ENCODE peak calls at places on chromosomes 2 and 18, in eight cellular contexts. J is esophagus squamous epithelium; R is Peyer's patch; F is CD4-positive, alpha-beta memory T cell; G is HCT116; O is transverse colon; N is H9; Y is H1. E is an unnamed sample.

GRCh38 chr2:8737571-8738175 is 55.8 kb downstream of the ID2 start:
- DNase-seq in J (no peak), R (no peak), F (no peak), G (no peak), O (no peak), N (no peak), Y (no peak), E (no peak)

GRCh38 chr2:113053666-113054435 is 1.2 kb upstream of the IL36B start:
- DNase-seq in J (no peak), R (no peak), F (no peak), G (no peak), O (no peak), N (no peak), Y (no peak), E (peak; percentile 42)

GRCh38 chr2:154013514-154013913 is 141.8 kb downstream of the GALNT13 start:
- DNase-seq in J (no peak), R (no peak), F (no peak), G (no peak), O (no peak), N (no peak), Y (no peak), E (no peak)

GRCh38 chr18:73646772-73647171 is 500.9 kb downstream of the FBXO15 start:
- DNase-seq in J (no peak), R (no peak), F (no peak), G (no peak), O (no peak), N (no peak), Y (no peak), E (no peak)

GRCh38 chr2:210198326-210198725 is 26.9 kb downstream of the ACADL start:
- DNase-seq in J (no peak), R (no peak), F (no peak), G (no peak), O (no peak), N (no peak), Y (no peak), E (no peak)

GRCh38 chr2:120133572-120134244 is 89.5 kb downstream of the TMEM185B start:
- DNase-seq in J (no peak), R (no peak), F (no peak), G (no peak), O (no peak), N (no peak), Y (no peak), E (no peak)

GRCh38 chr2:43199492-43200481 is 26.6 kb downstream of the ZFP36L2 start:
- DNase-seq in J (no peak), R (no peak), F (no peak), G (no peak), O (peak; percentile 25), N (peak; percentile 51), Y (no peak), E (no peak)

GRCh38 chr2:234649951-234650350 is 153.1 kb upstream of the ARL4C start:
- DNase-seq in J (no peak), R (no peak), F (no peak), G (no peak), O (no peak), N (no peak), Y (no peak), E (no peak)

GRCh38 chr2:86785456-86785855 is 5.3 kb downstream of the CD8A start:
- DNase-seq in J (no peak), R (no peak), F (no peak), G (no peak), O (no peak), N (no peak), Y (no peak), E (no peak)

GRCh38 chr2:133194068-133194655 is 374.1 kb downstream of the NCKAP5 start:
- DNase-seq in J (no peak), R (no peak), F (no peak), G (no peak), O (no peak), N (no peak), Y (no peak), E (no peak)

GRCh38 chr2:30204281-30204680 is 27.1 kb upstream of the LBH start:
- DNase-seq in J (no peak), R (no peak), F (no peak), G (no peak), O (no peak), N (no peak), Y (no peak), E (no peak)

GRCh38 chr2:241553512-241553830 is 5.1 kb upstream of the BOK start:
- DNase-seq in J (no peak), R (no peak), F (no peak), G (no peak), O (no peak), N (no peak), Y (no peak), E (no peak)

GRCh38 chr2:188610827-188611226 is 319.2 kb downstream of the GULP1 start:
- DNase-seq in J (no peak), R (no peak), F (no peak), G (no peak), O (no peak), N (no peak), Y (no peak), E (no peak)

GRCh38 chr2:238853724-238854123 is 5.8 kb downstream of the TWIST2 start:
- DNase-seq in J (no peak), R (no peak), F (no peak), G (no peak), O (no peak), N (no peak), Y (no peak), E (peak; percentile 86)
- H3K27me3 ChIP-seq in J (no peaks in the 10 kb centered on the region), R (no peaks in the 10 kb centered on the region), F (peaks cover 4% of the 10 kb centered on the region), G (peaks cover 6% of the 10 kb centered on the region), O (peaks cover 40% of the 10 kb centered on the region), N (peaks cover 18% of the 10 kb centered on the region), Y (peaks cover 18% of the 10 kb centered on the region), E (no peaks in the 10 kb centered on the region)

GRCh38 chr2:197804049-197804757 is at the start of gene PLCL1:
- DNase-seq in J (peak; percentile 41), R (peak; percentile 84), F (peak; percentile 91), G (peak; percentile 68), O (peak; percentile 90), N (peak; percentile 94), Y (peak; percentile 92), E (peak; percentile 97)
- H3K27me3 ChIP-seq in J (no peaks in the 10 kb centered on the region), R (no peaks in the 10 kb centered on the region), F (no peaks in the 10 kb centered on the region), G (peaks cover 34% of the 10 kb centered on the region), O (peaks cover 30% of the 10 kb centered on the region), N (peaks cover 9% of the 10 kb centered on the region), Y (peaks cover 16% of the 10 kb centered on the region), E (no peaks in the 10 kb centered on the region)

DNA sequence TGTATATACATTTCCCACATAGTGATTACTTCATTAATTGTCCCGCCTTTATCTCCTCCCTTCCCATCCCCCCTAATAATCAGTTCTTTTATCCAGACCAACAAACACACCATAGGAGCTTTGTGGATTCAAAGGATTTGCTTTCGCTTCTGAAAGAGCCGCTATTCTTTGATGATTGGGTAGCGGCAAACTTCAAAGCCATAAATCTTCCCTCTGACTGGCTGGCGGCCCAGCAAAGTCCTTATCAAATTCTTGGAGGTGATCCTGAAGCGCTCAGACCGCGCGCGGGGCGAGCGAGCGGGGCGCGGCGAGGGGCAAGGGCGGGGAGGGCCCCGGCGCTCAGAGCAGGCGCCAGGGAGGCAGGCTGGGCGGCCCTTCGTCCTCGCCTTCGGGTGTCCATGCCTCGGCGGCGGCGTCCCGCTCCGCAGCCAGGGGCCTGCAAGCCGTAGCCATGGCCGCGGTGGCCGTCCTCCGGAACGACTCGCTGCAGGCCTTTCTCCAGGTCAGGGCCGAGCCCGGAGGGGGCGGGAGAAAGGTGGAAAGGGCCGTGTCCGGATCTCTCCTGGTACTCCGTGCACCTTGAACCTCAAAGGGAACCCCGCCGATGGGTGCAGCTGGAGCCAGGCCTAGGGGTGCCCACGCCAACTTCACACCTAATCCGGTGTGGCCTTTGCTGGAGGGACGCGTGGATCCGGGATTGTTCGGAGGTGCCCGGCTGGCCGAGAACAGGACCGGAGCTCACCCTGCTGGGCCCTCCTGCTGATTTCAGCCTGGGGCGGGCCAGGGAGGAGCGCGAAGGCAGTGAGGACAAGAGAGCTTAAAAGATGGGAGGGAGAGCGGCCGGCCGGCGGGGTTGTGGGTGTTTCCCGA is at the start of gene SP5:
- DNase-seq in J (no peak), R (peak; percentile 77), F (peak; percentile 57), G (peak; percentile 35), O (peak; percentile 44), N (peak; percentile 85), Y (peak; percentile 83), E (peak; percentile 91)
- H3K27me3 ChIP-seq in J (no peaks in the 10 kb centered on the region), R (peaks cover 40% of the 10 kb centered on the region), F (peaks cover 45% of the 10 kb centered on the region), G (no peaks in the 10 kb centered on the region), O (peaks cover 96% of the 10 kb centered on the region), N (peaks cover 70% of the 10 kb centered on the region), Y (peaks cover 90% of the 10 kb centered on the region), E (peaks cover 11% of the 10 kb centered on the region)

DNA sequence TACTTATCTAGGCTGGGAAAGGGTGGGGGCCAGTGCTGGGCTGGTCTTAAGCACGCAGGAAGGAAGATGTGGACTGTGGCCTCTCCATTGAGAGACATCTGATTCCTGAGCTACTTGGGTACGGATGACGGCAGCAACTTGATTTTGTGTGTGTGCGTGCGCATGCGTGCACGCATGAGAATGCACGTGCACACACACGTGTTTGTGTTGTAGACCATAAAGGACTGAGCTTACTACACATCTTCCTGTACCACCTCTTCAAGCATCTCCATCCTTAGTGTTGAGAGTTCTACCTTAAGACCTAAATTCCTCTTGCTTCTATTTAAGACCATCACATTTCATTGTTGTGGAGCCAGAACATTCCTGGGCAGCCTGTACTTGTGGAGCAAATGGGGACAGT is 9.5 kb downstream of the WNT6 start:
- DNase-seq in J (no peak), R (no peak), F (no peak), G (no peak), O (no peak), N (no peak), Y (no peak), E (no peak)
- H3K27me3 ChIP-seq in J (no peaks in the 10 kb centered on the region), R (peaks cover 37% of the 10 kb centered on the region), F (peaks cover 24% of the 10 kb centered on the region), G (no peaks in the 10 kb centered on the region), O (peaks cover 98% of the 10 kb centered on the region), N (peaks cover 78% of the 10 kb centered on the region), Y (peaks cover 87% of the 10 kb centered on the region), E (no peaks in the 10 kb centered on the region)

GRCh38 chr18:37398248-37398920 is 167.2 kb downstream of the CELF4 start:
- DNase-seq in J (no peak), R (no peak), F (no peak), G (no peak), O (no peak), N (no peak), Y (no peak), E (no peak)
- H3K27me3 ChIP-seq in J (no peaks in the 10 kb centered on the region), R (no peaks in the 10 kb centered on the region), F (no peaks in the 10 kb centered on the region), G (peaks cover under 1% of the 10 kb centered on the region), O (peaks cover 15% of the 10 kb centered on the region), N (peaks cover 2% of the 10 kb centered on the region), Y (peaks cover 11% of the 10 kb centered on the region), E (no peaks in the 10 kb centered on the region)

GRCh38 chr2:172097557-172098131 is 5.1 kb downstream of the DLX2 start:
- DNase-seq in J (no peak), R (no peak), F (no peak), G (no peak), O (no peak), N (no peak), Y (peak; percentile 48), E (no peak)
- H3K27me3 ChIP-seq in J (peaks cover 91% of the 10 kb centered on the region), R (peaks cover 92% of the 10 kb centered on the region), F (peaks cover 95% of the 10 kb centered on the region), G (no peaks in the 10 kb centered on the region), O (peaks cover 100% of the 10 kb centered on the region), N (peaks cover 86% of the 10 kb centered on the region), Y (peaks cover 94% of the 10 kb centered on the region), E (peaks cover 100% of the 10 kb centered on the region)

GRCh38 chr2:174594451-174594850 is 3.2 kb downstream of the WIPF1 start:
- DNase-seq in J (no peak), R (no peak), F (no peak), G (no peak), O (no peak), N (no peak), Y (no peak), E (no peak)
- H3K27me3 ChIP-seq in J (no peaks in the 10 kb centered on the region), R (no peaks in the 10 kb centered on the region), F (no peaks in the 10 kb centered on the region), G (no peaks in the 10 kb centered on the region), O (no peaks in the 10 kb centered on the region), N (no peaks in the 10 kb centered on the region), Y (no peaks in the 10 kb centered on the region), E (no peaks in the 10 kb centered on the region)

E was measured in esophagus muscularis mucosa.